ENCODE peak calls at places on chromosomes 3 and 15, in nine cellular contexts. Y is neuronal stem cell; N is NCI-H1092 treated with DMSO at 0.1 percent for 48 hours; Z is ascending aorta; T is kidney epithelial cell; Q is GM04503; G is activated T-cell treated with anti-CD3 and anti-CD28 coated beads for 1 hour; V is stimulated activated CD8-positive, alpha-beta memory T cell treated with anti-CD3 and anti-CD28 coated beads, Interleukin-15, amount 100 ng/mL, for 24 hours; S is DMS 273 treated with DMSO at 0.1 percent for 48 hours. M is an unnamed sample.

GRCh38 chr3:136929984-136930671 is 27.7 kb upstream of the IL20RB start:
- DNase-seq in Y (no peak), N (no peak), Z (no peak), T (no peak), Q (no peak), G (no peak), V (no peak), S (no peak), M (no peak)

GRCh38 chr3:115518100-115518852 is 105.0 kb upstream of the GAP43 start:
- DNase-seq in Y (peak), N (no peak), Z (peak), T (peak), Q (peak), G (no peak), V (no peak), S (peak), M (peak)

GRCh38 chr3:161890147-161890625 is 393.6 kb downstream of the OTOL1 start:
- DNase-seq in Y (no peak), N (no peak), Z (no peak), T (peak), Q (peak), G (no peak), V (no peak), S (no peak), M (no peak)

GRCh38 chr15:52870015-52870414 is 79.9 kb upstream of the ONECUT1 start:
- DNase-seq in Y (no peak), N (no peak), Z (no peak), T (no peak), Q (no peak), G (no peak), V (no peak), S (no peak), M (no peak)

GRCh38 chr15:68417051-68417450 is 14.9 kb downstream of the ITGA11 start:
- DNase-seq in Y (no peak), N (no peak), Z (no peak), T (no peak), Q (no peak), G (no peak), V (no peak), S (no peak), M (no peak)

GRCh38 chr3:184523825-184524615 is 37.6 kb upstream of the EPHB3 start:
- DNase-seq in Y (no peak), N (no peak), Z (no peak), T (peak), Q (no peak), G (no peak), V (no peak), S (peak), M (peak)

GRCh38 chr15:63372018-63372705 is 9.5 kb downstream of the CA12 start:
- DNase-seq in Y (no peak), N (no peak), Z (peak), T (peak), Q (peak), G (no peak), V (no peak), S (no peak), M (no peak)

GRCh38 chr15:38002883-38003477 is 68.5 kb downstream of the TMCO5A start:
- DNase-seq in Y (peak), N (no peak), Z (no peak), T (peak), Q (no peak), G (no peak), V (no peak), S (no peak), M (no peak)

GRCh38 chr3:170941551-170941950 is 33.1 kb upstream of the EIF5A2 start:
- DNase-seq in Y (no peak), N (no peak), Z (no peak), T (no peak), Q (no peak), G (no peak), V (no peak), S (no peak), M (no peak)

GRCh38 chr3:172154768-172155649 is 115.6 kb downstream of the FNDC3B start:
- DNase-seq in Y (no peak), N (no peak), Z (no peak), T (no peak), Q (no peak), G (no peak), V (no peak), S (no peak), M (no peak)

GRCh38 chr3:179141890-179142289 is 6.3 kb upstream of the PIK3CA start:
- DNase-seq in Y (no peak), N (no peak), Z (no peak), T (no peak), Q (no peak), G (no peak), V (no peak), S (no peak), M (no peak)

GRCh38 chr3:171198781-171199472 is 172.4 kb upstream of the SLC2A2 start:
- DNase-seq in Y (no peak), N (no peak), Z (no peak), T (no peak), Q (no peak), G (no peak), V (no peak), S (no peak), M (no peak)

GRCh38 chr3:190097025-190097424 is 23.7 kb downstream of the P3H2 start:
- DNase-seq in Y (no peak), N (no peak), Z (no peak), T (no peak), Q (no peak), G (no peak), V (no peak), S (no peak), M (no peak)

GRCh38 chr15:20348900-20349773 is 192.5 kb downstream of the GOLGA6L6 start:
- DNase-seq in Y (no peak), N (no peak), Z (no peak), T (no peak), Q (no peak), G (no peak), V (no peak), S (no peak), M (no peak)

GRCh38 chr15:61936528-61937195 is 123.6 kb downstream of the VPS13C start:
- DNase-seq in Y (no peak), N (no peak), Z (no peak), T (no peak), Q (no peak), G (no peak), V (no peak), S (no peak), M (no peak)

GRCh38 chr3:159620281-159620680 is 368.4 kb upstream of the IL12A start:
- DNase-seq in Y (no peak), N (no peak), Z (no peak), T (no peak), Q (peak), G (no peak), V (no peak), S (no peak), M (no peak)

GRCh38 chr3:47685037-47685436 is 96.7 kb downstream of the SMARCC1 start:
- DNase-seq in Y (no peak), N (no peak), Z (no peak), T (peak), Q (no peak), G (no peak), V (no peak), S (no peak), M (no peak)

GRCh38 chr15:70863450-70864218 is 9.7 kb upstream of the LARP6 start:
- DNase-seq in Y (no peak), N (no peak), Z (no peak), T (peak), Q (peak), G (no peak), V (no peak), S (no peak), M (no peak)

GRCh38 chr3:143843607-143844006 is 4.7 kb downstream of the SLC9A9 start:
- DNase-seq in Y (no peak), N (no peak), Z (no peak), T (no peak), Q (no peak), G (no peak), V (no peak), S (no peak), M (no peak)

GRCh38 chr15:25527118-25527517 is 88.3 kb upstream of the UBE3A start:
- DNase-seq in Y (no peak), N (no peak), Z (no peak), T (peak), Q (no peak), G (no peak), V (no peak), S (no peak), M (no peak)

GRCh38 chr3:49519266-49519665 is 35.0 kb upstream of the BSN start:
- DNase-seq in Y (peak), N (no peak), Z (no peak), T (no peak), Q (no peak), G (no peak), V (no peak), S (no peak), M (no peak)

GRCh38 chr3:71896751-71897150 is 111.8 kb upstream of the PROK2 start:
- DNase-seq in Y (no peak), N (no peak), Z (no peak), T (no peak), Q (no peak), G (no peak), V (no peak), S (no peak), M (no peak)

GRCh38 chr3:190432216-190432615 is 17.5 kb downstream of the TMEM207 start:
- DNase-seq in Y (no peak), N (no peak), Z (no peak), T (no peak), Q (no peak), G (no peak), V (no peak), S (no peak), M (no peak)